ENCODE peak calls at places on chromosomes 13 and 19, in six cellular contexts. Z is cardiac fibroblast, L is nucleus accumbens, U is AG04450, C is NCI-H460, Q is epithelial cell of esophagus. P is an unnamed sample.

GRCh38 chr19:53552001-53552721 is 14.2 kb downstream of the ZNF331 start:
- DNase-seq in Z (no peak), L (no peak), U (no peak), C (no peak), Q (no peak), P (no peak)

GRCh38 chr19:41554902-41555301 is 21.1 kb upstream of the CEACAM21 start:
- DNase-seq in Z (no peak), L (no peak), U (no peak), C (no peak), Q (no peak), P (no peak)

GRCh38 chr19:47560999-47561398 is 11.9 kb downstream of the ZNF541 start:
- DNase-seq in Z (no peak), L (no peak), U (no peak), C (no peak), Q (no peak), P (no peak)

GRCh38 chr13:98632971-98633370 is 56.1 kb upstream of the STK24 start:
- DNase-seq in Z (peak), L (no peak), U (no peak), C (no peak), Q (peak), P (no peak)

GRCh38 chr13:78875792-78876580 is 217.0 kb upstream of the OBI1 start:
- DNase-seq in Z (no peak), L (no peak), U (no peak), C (no peak), Q (no peak), P (no peak)

GRCh38 chr19:33467851-33468250 is 53.7 kb downstream of the PEPD start:
- DNase-seq in Z (no peak), L (no peak), U (no peak), C (no peak), Q (no peak), P (no peak)

GRCh38 chr13:28340272-28340793 is 154.6 kb downstream of the FLT1 start:
- DNase-seq in Z (no peak), L (no peak), U (no peak), C (no peak), Q (peak), P (no peak)

GRCh38 chr13:24141333-24141910 is 19.1 kb upstream of the SPATA13 start:
- DNase-seq in Z (no peak), L (no peak), U (no peak), C (no peak), Q (no peak), P (no peak)

GRCh38 chr19:50024719-50025021 is 502 bp downstream of the VRK3 start:
- DNase-seq in Z (no peak), L (no peak), U (no peak), C (no peak), Q (no peak), P (no peak)

GRCh38 chr19:29559743-29560142 is 33.9 kb downstream of the VSTM2B start:
- DNase-seq in Z (no peak), L (no peak), U (no peak), C (no peak), Q (no peak), P (no peak)